ENCODE peak calls at places on chromosome 1, in eight cellular contexts. N, G, J, Q, X, C, W and O are unnamed samples.

GRCh38 chr1:244603498-244603897 is 49.4 kb upstream of the DESI2 start:
- DNase-seq in N (peak; percentile 28), G (peak; percentile 47), J (no peak), Q (no peak), X (peak; percentile 52), C (peak; percentile 56), W (peak; percentile 10), O (no peak)

GRCh38 chr1:154463512-154463990 is 38.5 kb upstream of the TDRD10 start:
- DNase-seq in N (no peak), G (peak; percentile 90), J (peak; percentile 58), Q (no peak), X (peak; percentile 16), C (no peak), W (peak; percentile 32), O (no peak)

GRCh38 chr1:161198877-161199431 is at the start of gene ADAMTS4:
- DNase-seq in N (peak; percentile 95), G (no peak), J (no peak), Q (peak; percentile 86), X (peak; percentile 87), C (peak; percentile 90), W (peak; percentile 92), O (peak; percentile 85)

GRCh38 chr1:116388122-116388521 is 15.1 kb downstream of the ATP1A1 start:
- DNase-seq in N (no peak), G (no peak), J (no peak), Q (no peak), X (no peak), C (no peak), W (no peak), O (no peak)

GRCh38 chr1:46605242-46605641 is 1.2 kb upstream of the MKNK1 start:
- DNase-seq in N (no peak), G (peak; percentile 13), J (no peak), Q (no peak), X (no peak), C (no peak), W (no peak), O (no peak)

GRCh38 chr1:23074012-23074411 is 54.7 kb downstream of the KDM1A start:
- DNase-seq in N (no peak), G (no peak), J (no peak), Q (no peak), X (no peak), C (no peak), W (no peak), O (no peak)

GRCh38 chr1:243710467-243710866 is 139.6 kb downstream of the AKT3 start:
- DNase-seq in N (no peak), G (peak; percentile 7), J (no peak), Q (no peak), X (no peak), C (no peak), W (no peak), O (no peak)

GRCh38 chr1:241838831-241839365 is 9.1 kb upstream of the EXO1 start:
- DNase-seq in N (no peak), G (no peak), J (no peak), Q (no peak), X (no peak), C (no peak), W (no peak), O (no peak)

GRCh38 chr1:96538001-96538649 is 183.5 kb upstream of the PTBP2 start:
- DNase-seq in N (peak; percentile 70), G (no peak), J (no peak), Q (no peak), X (peak; percentile 33), C (peak; percentile 92), W (peak; percentile 70), O (no peak)

GRCh38 chr1:29259802-29260441 is 23.6 kb downstream of the PTPRU start:
- DNase-seq in N (peak; percentile 42), G (peak; percentile 16), J (no peak), Q (peak; percentile 72), X (peak; percentile 92), C (peak; percentile 53), W (peak; percentile 22), O (no peak)

GRCh38 chr1:17359031-17359430 is 13.0 kb upstream of the PADI6 start:
- DNase-seq in N (no peak), G (no peak), J (no peak), Q (no peak), X (no peak), C (no peak), W (no peak), O (no peak)